ENCODE peak calls at places on chromosomes 5 and 9, in nine cellular contexts. U, Q, R, L, J, V, O, N and A are unnamed samples.

GRCh38 chr5:149563461-149563860 is 12.2 kb upstream of the CSNK1A1 start:
- DNase-seq in N (no peak), V (peak; percentile 39), L (no peak), R (no peak), J (no peak), Q (no peak), U (peak; percentile 40), O (no peak), A (no peak)

GRCh38 chr9:74653437-74654080 is 156.4 kb downstream of the RORB start:
- DNase-seq in L (no peak), V (no peak), U (no peak), O (no peak), R (no peak), N (no peak), Q (no peak), J (no peak), A (no peak)

GRCh38 chr5:177336112-177336511 is 15.4 kb downstream of the LMAN2 start:
- DNase-seq in N (peak; percentile 30), U (no peak), V (no peak), O (no peak), Q (no peak), J (no peak), L (no peak), R (no peak), A (no peak)

GRCh38 chr5:143987751-143988560 is 176.0 kb downstream of the HMHB1 start:
- DNase-seq in N (no peak), J (no peak), V (no peak), R (no peak), U (no peak), L (no peak), O (no peak), Q (no peak), A (no peak)

GRCh38 chr5:101580591-101580990 is 677.5 kb upstream of the ST8SIA4 start:
- DNase-seq in V (no peak), L (no peak), Q (no peak), J (peak; percentile 12), O (no peak), N (no peak), U (no peak), R (no peak), A (no peak)

GRCh38 chr5:137695651-137696428 is 40.0 kb downstream of the KLHL3 start:
- DNase-seq in R (no peak), U (no peak), J (no peak), V (no peak), L (no peak), O (no peak), Q (peak; percentile 3), N (no peak), A (no peak)

GRCh38 chr5:173638126-173638525 is 21.7 kb upstream of the BOD1 start:
- DNase-seq in O (no peak), V (no peak), U (no peak), Q (no peak), N (no peak), R (no peak), J (no peak), L (no peak), A (no peak)

GRCh38 chr5:172414618-172415599 is 39.4 kb downstream of the SH3PXD2B start:
- DNase-seq in U (no peak), V (no peak), Q (no peak), J (no peak), R (no peak), L (no peak), O (no peak), N (peak; percentile 30), A (no peak)